ENCODE peak calls at places on chromosomes 7 and 10, in four cellular contexts. N, A, F and R are unnamed samples. For H3K9me2, the result is how much of the 10 kb centered on the place peaks cover.

GRCh38 chr10:59177031-59177861 is 803 bp downstream of the PHYHIPL start:
- DNase-seq in N (no peak), F (peak), A (peak), R (no peak)

GRCh38 chr7:131157530-131158243 is 170.0 kb upstream of the MKLN1 start:
- DNase-seq in A (no peak), N (no peak), F (no peak), R (no peak)

GRCh38 chr10:75191821-75192568 is 18.6 kb upstream of the VDAC2 start:
- DNase-seq in A (no peak), N (no peak), F (no peak), R (no peak)

GRCh38 chr10:86698207-86698940 is 30.1 kb downstream of the LDB3 start:
- DNase-seq in N (no peak), F (no peak), A (no peak), R (no peak)

GRCh38 chr10:15857001-15857608 is 3.2 kb downstream of the MINDY3 start:
- DNase-seq in N (no peak), F (no peak), A (no peak), R (no peak)

GRCh38 chr10:28508304-28508925 is 24.5 kb upstream of the WAC start:
- DNase-seq in F (no peak), A (no peak), N (no peak), R (no peak)

GRCh38 chr10:43852644-43853214 is 204.0 kb upstream of the ZNF32 start:
- DNase-seq in F (no peak), N (no peak), A (no peak), R (no peak)

GRCh38 chr10:14583252-14583651 is 191.4 kb downstream of the FAM107B start:
- DNase-seq in F (no peak), N (no peak), A (no peak), R (no peak)

GRCh38 chr7:156935250-156935649 is 14.3 kb upstream of the NOM1 start:
- DNase-seq in F (no peak), A (no peak), N (no peak), R (no peak)

GRCh38 chr7:98348726-98349474 is 52.0 kb downstream of the BAIAP2L1 start:
- DNase-seq in F (peak), N (no peak), A (no peak), R (no peak)

GRCh38 chr7:25950488-25951413 is 201.2 kb upstream of the NFE2L3 start:
- DNase-seq in N (peak), F (peak), A (peak), R (peak)

GRCh38 chr7:155763122-155763521 is 49.1 kb downstream of the SHH start:
- DNase-seq in F (no peak), A (no peak), N (no peak), R (no peak)

GRCh38 chr10:110304394-110304779 is 333 bp downstream of the SMNDC1 start:
- DNase-seq in A (no peak), N (no peak), F (no peak), R (no peak)

GRCh38 chr7:129940329-129940728 is 12.4 kb downstream of the UBE2H start:
- DNase-seq in N (no peak), F (no peak), A (no peak), R (no peak)

GRCh38 chr10:132143162-132143561 is 43.6 kb upstream of the DPYSL4 start:
- DNase-seq in F (peak), A (peak), N (no peak), R (no peak)

GRCh38 chr10:34491666-34492065 is 323.4 kb downstream of the PARD3 start:
- DNase-seq in A (no peak), N (no peak), F (no peak), R (no peak)

GRCh38 chr7:159061674-159062212 is 82.9 kb downstream of the VIPR2 start:
- DNase-seq in N (no peak), F (peak), A (no peak), R (no peak)

GRCh38 chr10:12389154-12389734 is 39.9 kb downstream of the CAMK1D start:
- DNase-seq in A (no peak), F (no peak), N (no peak), R (no peak)

GRCh38 chr10:124949543-124949942 is 7.6 kb downstream of the ZRANB1 start:
- DNase-seq in A (no peak), F (no peak), N (no peak), R (no peak)

GRCh38 chr10:98361131-98361633 is 53.8 kb downstream of the PYROXD2 start:
- DNase-seq in A (no peak), F (no peak), N (no peak), R (no peak)

GRCh38 chr10:132207536-132208488 is 21.1 kb downstream of the DPYSL4 start:
- DNase-seq in F (no peak), N (no peak), A (no peak), R (no peak)

GRCh38 chr7:120867932-120868331 is 10.0 kb upstream of the TSPAN12 start:
- DNase-seq in A (no peak), F (no peak), N (no peak), R (no peak)

GRCh38 chr10:42969147-42969546 is 107.7 kb upstream of the RET start:
- DNase-seq in A (no peak), N (no peak), F (no peak), R (no peak)

GRCh38 chr10:77531441-77532001 is 106.1 kb downstream of the KCNMA1 start:
- DNase-seq in N (peak), F (no peak), A (no peak), R (no peak)

GRCh38 chr10:27742195-27742925 is 3.3 kb downstream of the MKX start:
- DNase-seq in F (peak), A (peak), N (peak), R (peak)

GRCh38 chr7:133781481-133782090 is 345.6 kb upstream of the LRGUK start:
- DNase-seq in N (no peak), F (no peak), A (peak), R (no peak)

GRCh38 chr7:41886257-41886905 is 183.5 kb upstream of the INHBA start:
- DNase-seq in N (no peak), F (no peak), A (no peak), R (no peak)

GRCh38 chr7:137386966-137387365 is 43.4 kb upstream of the PTN start:
- DNase-seq in N (no peak), A (no peak), F (peak), R (no peak)

GRCh38 chr10:101939718-101940117 is 96.1 kb upstream of the KCNIP2 start:
- DNase-seq in F (no peak), N (no peak), A (no peak), R (no peak)

GRCh38 chr7:130505753-130506152 is 13.9 kb downstream of the MEST start:
- DNase-seq in N (no peak), A (no peak), F (no peak), R (no peak)

GRCh38 chr10:73922007-73922863 is 11.3 kb downstream of the PLAU start:
- DNase-seq in A (no peak), F (no peak), N (no peak), R (no peak)

GRCh38 chr7:116543664-116544063 is 18.8 kb downstream of the CAV1 start:
- DNase-seq in A (no peak), N (no peak), F (no peak), R (no peak)

GRCh38 chr10:7084255-7085005 is 326.4 kb downstream of the SFMBT2 start:
- DNase-seq in N (no peak), A (no peak), F (no peak), R (no peak)

GRCh38 chr10:57968328-57969016 is 299.2 kb downstream of the IPMK start:
- DNase-seq in F (no peak), A (no peak), N (no peak), R (no peak)
- H3K9me2 ChIP-seq in F (under half), A (under half), N (under half), R (under half)

GRCh38 chr7:17304926-17305325 is 6.5 kb downstream of the AHR start:
- DNase-seq in A (no peak), N (peak), F (no peak), R (no peak)
- H3K4me2 ChIP-seq in A (no peak), N (peak), F (peak), R (no peak)

GRCh38 chr10:71572962-71573361 is 146.6 kb downstream of the C10orf105 start:
- DNase-seq in F (no peak), A (no peak), N (no peak), R (no peak)

GRCh38 chr10:71567006-71567405 is 152.6 kb downstream of the C10orf105 start:
- DNase-seq in F (no peak), N (no peak), A (no peak), R (no peak)

GRCh38 chr10:71571460-71572175 is 148.0 kb downstream of the C10orf105 start:
- DNase-seq in A (no peak), N (no peak), F (no peak), R (no peak)

GRCh38 chr10:71568896-71569492 is 150.6 kb downstream of the C10orf105 start:
- DNase-seq in A (no peak), F (no peak), N (no peak), R (no peak)

GRCh38 chr10:71569775-71570588 is 149.6 kb downstream of the C10orf105 start:
- DNase-seq in A (peak), F (peak), N (peak), R (peak)
- TF ChIP-seq EZH2phosphoT487 in A (no peak), F (no peak), N (no peak), R (no peak)

DNA sequence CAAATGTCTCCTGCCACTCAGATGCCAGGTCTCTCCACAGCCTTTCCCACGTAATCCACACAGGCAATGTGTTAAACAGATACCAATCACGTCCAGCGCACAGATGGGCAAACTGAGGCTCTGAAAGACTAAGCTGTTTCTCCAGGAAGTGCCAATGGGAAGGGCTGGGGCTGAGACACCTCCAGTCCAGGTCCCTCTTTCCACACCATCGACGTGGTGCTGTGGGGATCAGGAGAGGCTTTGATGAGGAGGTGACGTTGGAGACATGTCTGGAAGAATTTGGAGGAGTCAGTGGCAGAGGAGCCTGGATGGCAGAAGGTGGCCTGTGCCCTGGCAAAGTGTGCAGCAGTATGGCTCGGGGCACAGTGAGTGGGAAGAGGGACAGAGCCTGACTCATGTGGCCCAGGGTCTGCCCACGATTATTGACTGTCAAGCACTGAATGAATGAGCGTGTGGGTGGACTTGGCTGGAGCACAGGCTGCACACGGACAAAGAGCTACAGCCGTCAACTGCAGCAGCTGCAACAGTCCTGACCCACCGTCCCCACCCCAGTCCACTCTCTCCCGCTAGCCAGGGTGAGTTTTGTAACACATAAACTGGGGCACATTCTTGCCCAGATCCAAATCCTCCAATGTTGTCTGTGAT is 40.8 kb upstream of the HSPA12A start:
- DNase-seq in N (no peak), A (no peak), F (no peak), R (no peak)
- H3K9me2 ChIP-seq in N (under half), A (under half), F (under half), R (under half)

GRCh38 chr10:130631139-130631864 is 495.1 kb downstream of the GLRX3 start:
- DNase-seq in F (no peak), N (no peak), A (no peak), R (no peak)
- H3K4me2 ChIP-seq in F (no peak), N (no peak), A (no peak), R (no peak)

GRCh38 chr7:141731476-141732149 is 6.5 kb upstream of the SSBP1 start:
- DNase-seq in F (no peak), A (no peak), N (no peak), R (no peak)
- TF ChIP-seq EZH2phosphoT487 in F (no peak), A (no peak), N (no peak), R (no peak)

DNA sequence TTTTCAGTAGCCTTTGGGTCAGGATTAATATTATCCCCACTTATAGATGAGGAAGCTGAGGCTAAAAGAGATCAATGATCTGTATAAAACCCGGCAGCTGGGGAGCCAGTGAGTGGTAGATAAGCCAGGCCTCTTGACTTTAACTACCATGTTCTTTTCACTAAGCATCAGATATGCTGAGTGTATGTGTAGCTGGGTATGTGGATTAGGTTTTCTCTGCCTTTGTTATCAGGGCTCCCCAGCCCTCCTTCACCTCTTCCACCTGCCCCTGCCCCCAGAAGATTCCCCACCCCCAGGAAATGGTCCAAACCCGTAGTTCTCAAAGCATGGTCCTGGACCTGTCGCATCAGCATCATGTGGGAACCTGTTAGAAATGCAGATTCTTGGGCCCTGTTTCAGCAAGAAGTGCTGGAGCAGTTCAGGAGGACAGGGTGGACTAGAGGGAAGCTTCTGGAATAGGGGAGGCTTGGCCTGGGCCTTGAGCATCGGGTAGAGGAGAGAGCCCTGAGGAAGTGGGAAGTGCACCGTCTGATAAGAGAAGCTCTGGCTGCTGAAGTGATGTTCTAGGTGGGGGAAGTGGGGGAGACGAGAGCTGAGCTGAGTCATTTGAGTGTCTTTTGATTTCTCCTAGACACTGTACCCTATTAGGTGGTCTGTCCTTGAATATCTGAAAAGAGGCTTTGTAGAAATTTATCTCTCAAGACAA is 101.3 kb downstream of the HIF1AN start:
- DNase-seq in F (no peak), A (no peak), N (no peak), R (no peak)
- H3K9me2 ChIP-seq in F (under half), A (under half), N (under half), R (under half)